ENCODE peak calls at places on chromosomes 16 and 17, in six cellular contexts. P, J, I, W, C and E are unnamed samples.

GRCh38 chr17:35167666-35168065 is 20.0 kb downstream of the UNC45B start:
- DNase-seq in P (no peak), J (no peak), I (no peak), W (no peak), C (no peak), E (no peak)

GRCh38 chr16:24988593-24989338 is 26.4 kb downstream of the ARHGAP17 start:
- DNase-seq in P (no peak), J (peak; percentile 2), I (no peak), W (no peak), C (peak; percentile 95), E (no peak)

GRCh38 chr17:34252138-34252889 is 2.8 kb upstream of the CCL2 start:
- DNase-seq in P (no peak), J (no peak), I (no peak), W (peak; percentile 86), C (peak; percentile 12), E (no peak)

GRCh38 chr17:61568219-61569072 is 22.6 kb downstream of the NACA2 start:
- DNase-seq in P (no peak), J (no peak), I (no peak), W (no peak), C (peak; percentile 40), E (no peak)

GRCh38 chr17:17304521-17304985 is 1.4 kb downstream of the NT5M start:
- DNase-seq in P (no peak), J (no peak), I (no peak), W (no peak), C (peak; percentile 38), E (no peak)

GRCh38 chr17:259341-259976 is 78.0 kb upstream of the DOC2B start:
- DNase-seq in P (no peak), J (no peak), I (no peak), W (no peak), C (peak; percentile 21), E (no peak)

GRCh38 chr16:86355114-86355513 is 155.2 kb upstream of the FOXF1 start:
- DNase-seq in P (no peak), J (no peak), I (no peak), W (no peak), C (no peak), E (no peak)

GRCh38 chr17:47704116-47704515 is 10.2 kb downstream of the TBKBP1 start:
- DNase-seq in P (no peak), J (no peak), I (no peak), W (no peak), C (no peak), E (no peak)

GRCh38 chr16:55991843-55992242 is 116.7 kb upstream of the CES5A start:
- DNase-seq in P (no peak), J (no peak), I (no peak), W (no peak), C (no peak), E (no peak)

GRCh38 chr16:19363741-19364140 is 53.9 kb upstream of the TMC5 start:
- DNase-seq in P (no peak), J (no peak), I (no peak), W (no peak), C (no peak), E (no peak)

GRCh38 chr17:17626840-17627239 is 35.3 kb upstream of the PEMT start:
- DNase-seq in P (no peak), J (no peak), I (no peak), W (no peak), C (no peak), E (no peak)

GRCh38 chr17:67055041-67055443 is 10.7 kb downstream of the CACNG1 start:
- DNase-seq in P (no peak), J (no peak), I (no peak), W (no peak), C (no peak), E (no peak)

GRCh38 chr17:80453980-80454556 is 22.3 kb downstream of the NPTX1 start:
- DNase-seq in P (no peak), J (no peak), I (no peak), W (no peak), C (no peak), E (no peak)

GRCh38 chr16:74695450-74696422 is 4.9 kb downstream of the MLKL start:
- DNase-seq in P (peak; percentile 65), J (peak; percentile 63), I (peak; percentile 15), W (peak; percentile 78), C (peak; percentile 95), E (peak; percentile 67)

GRCh38 chr16:70804729-70805169 is 3.8 kb upstream of the VAC14 start:
- DNase-seq in P (no peak), J (no peak), I (no peak), W (no peak), C (no peak), E (no peak)

GRCh38 chr17:61385869-61386245 is 13.8 kb upstream of the TBX2 start:
- DNase-seq in P (no peak), J (no peak), I (no peak), W (no peak), C (no peak), E (no peak)

GRCh38 chr17:42017866-42018200 is 594 bp upstream of the DNAJC7 start:
- DNase-seq in P (peak; percentile 35), J (no peak), I (no peak), W (no peak), C (no peak), E (no peak)

GRCh38 chr17:79623786-79624657 is 13.2 kb upstream of the RBFOX3 start:
- DNase-seq in P (no peak), J (no peak), I (no peak), W (no peak), C (no peak), E (no peak)

GRCh38 chr17:51926448-51926847 is 232.1 kb downstream of the CA10 start:
- DNase-seq in P (no peak), J (no peak), I (no peak), W (no peak), C (no peak), E (no peak)

GRCh38 chr17:2075336-2076056 is 20.6 kb downstream of the HIC1 start:
- DNase-seq in P (no peak), J (no peak), I (no peak), W (no peak), C (no peak), E (no peak)

GRCh38 chr17:59840329-59840907 is 52.3 kb downstream of the TUBD1 start:
- DNase-seq in P (no peak), J (no peak), I (no peak), W (no peak), C (peak; percentile 52), E (no peak)

GRCh38 chr16:54942353-54942943 is 11.8 kb downstream of the IRX5 start:
- DNase-seq in P (no peak), J (no peak), I (no peak), W (no peak), C (no peak), E (no peak)

GRCh38 chr17:12983986-12984932 is 33.6 kb downstream of the ELAC2 start:
- DNase-seq in P (no peak), J (no peak), I (no peak), W (peak; percentile 53), C (no peak), E (no peak)

GRCh38 chr17:954431-955164 is 25.0 kb downstream of the NXN start:
- DNase-seq in P (peak; percentile 36), J (no peak), I (no peak), W (no peak), C (no peak), E (peak; percentile 64)